ENCODE peak calls at places on chromosomes 5 and 9, in six cellular contexts. D is skeletal muscle cell, Z is GM20000, U is T follicular helper cell, N is HS-5, P is GM23338. C is an unnamed sample.

GRCh38 chr5:31854181-31854624 is 215.3 kb downstream of the PDZD2 start:
- DNase-seq in D (peak), Z (no peak), U (no peak), N (peak), P (peak), C (no peak)

GRCh38 chr5:54450542-54450941 is 5.0 kb upstream of the HSPB3 start:
- DNase-seq in D (no peak), Z (no peak), U (no peak), N (no peak), P (peak), C (no peak)

GRCh38 chr5:150506571-150507282 is 1.2 kb upstream of the NDST1 start:
- DNase-seq in D (no peak), Z (no peak), U (no peak), N (no peak), P (no peak), C (no peak)

GRCh38 chr5:107887181-107887580 is 216.4 kb upstream of the EFNA5 start:
- DNase-seq in D (no peak), Z (no peak), U (no peak), N (no peak), P (no peak), C (no peak)

GRCh38 chr5:94017579-94017978 is 276.2 kb upstream of the POU5F2 start:
- DNase-seq in D (no peak), Z (no peak), U (no peak), N (no peak), P (no peak), C (no peak)

GRCh38 chr9:121699271-121700164 is 48.1 kb downstream of the DAB2IP start:
- DNase-seq in D (no peak), Z (peak), U (no peak), N (no peak), P (peak), C (no peak)

GRCh38 chr5:177992466-177992865 is 3.6 kb downstream of the PROP1 start:
- DNase-seq in D (no peak), Z (no peak), U (no peak), N (no peak), P (no peak), C (no peak)

GRCh38 chr9:83196946-83197345 is 134.0 kb upstream of the RASEF start:
- DNase-seq in D (no peak), Z (no peak), U (no peak), N (no peak), P (no peak), C (no peak)

GRCh38 chr5:11619339-11620028 is 284.8 kb downstream of the CTNND2 start:
- DNase-seq in D (no peak), Z (no peak), U (no peak), N (peak), P (peak), C (no peak)

GRCh38 chr5:90866333-90866732 is 307.7 kb downstream of the ADGRV1 start:
- DNase-seq in D (no peak), Z (peak), U (no peak), N (no peak), P (peak), C (peak)

GRCh38 chr5:87339986-87340385 is 72.3 kb downstream of the RASA1 start:
- DNase-seq in D (no peak), Z (no peak), U (no peak), N (no peak), P (no peak), C (no peak)

GRCh38 chr5:176727528-176727900 is 80.2 kb downstream of the TSPAN17 start:
- DNase-seq in D (no peak), Z (no peak), U (no peak), N (no peak), P (no peak), C (no peak)

GRCh38 chr5:106956901-106957300 is 713.8 kb downstream of the EFNA5 start:
- DNase-seq in D (no peak), Z (no peak), U (no peak), N (no peak), P (no peak), C (no peak)

GRCh38 chr5:178153530-178154340 is at the start of gene NHP2:
- DNase-seq in D (peak), Z (peak), U (peak), N (peak), P (peak), C (peak)

GRCh38 chr9:21579743-21580142 is 97.6 kb upstream of the IFNE start:
- DNase-seq in D (no peak), Z (no peak), U (no peak), N (no peak), P (no peak), C (no peak)

GRCh38 chr9:95316274-95316673 is 1.2 kb downstream of the FANCC start:
- DNase-seq in D (no peak), Z (no peak), U (no peak), N (no peak), P (no peak), C (no peak)

GRCh38 chr9:113579270-113580040 is 115.9 kb downstream of the RGS3 start:
- DNase-seq in D (no peak), Z (peak), U (no peak), N (peak), P (no peak), C (peak)

GRCh38 chr5:50655810-50656205 is 10.6 kb upstream of the PARP8 start:
- DNase-seq in D (no peak), Z (no peak), U (no peak), N (no peak), P (no peak), C (no peak)

GRCh38 chr9:128113526-128114325 is 13.8 kb downstream of the PTGES2 start:
- DNase-seq in D (no peak), Z (no peak), U (no peak), N (no peak), P (no peak), C (no peak)

GRCh38 chr9:84839538-84839937 is 170.0 kb downstream of the NTRK2 start:
- DNase-seq in D (no peak), Z (no peak), U (no peak), N (no peak), P (no peak), C (no peak)

GRCh38 chr9:124812401-124813016 is 35.6 kb downstream of the OLFML2A start:
- DNase-seq in D (peak), Z (no peak), U (no peak), N (peak), P (no peak), C (no peak)

GRCh38 chr5:60843693-60844428 is at the start of gene ELOVL7:
- DNase-seq in D (no peak), Z (peak), U (no peak), N (no peak), P (peak), C (no peak)

GRCh38 chr5:10485142-10485795 is 43.6 kb downstream of the ROPN1L start:
- DNase-seq in D (peak), Z (no peak), U (no peak), N (no peak), P (peak), C (no peak)

GRCh38 chr9:88791105-88791805 is 200.0 kb upstream of the S1PR3 start:
- DNase-seq in D (peak), Z (no peak), U (no peak), N (no peak), P (no peak), C (no peak)

GRCh38 chr9:7320139-7320538 is 479.4 kb downstream of the DMAC1 start:
- DNase-seq in D (peak), Z (no peak), U (no peak), N (peak), P (no peak), C (no peak)

GRCh38 chr9:83489961-83490360 is 48.2 kb downstream of the FRMD3 start:
- DNase-seq in D (no peak), Z (no peak), U (no peak), N (no peak), P (no peak), C (no peak)

GRCh38 chr9:123669355-123669754 is 260.6 kb downstream of the DENND1A start:
- DNase-seq in D (no peak), Z (no peak), U (no peak), N (no peak), P (no peak), C (no peak)

GRCh38 chr9:134491856-134492255 is 149.7 kb upstream of the COL5A1 start:
- DNase-seq in D (no peak), Z (no peak), U (no peak), N (no peak), P (no peak), C (no peak)

GRCh38 chr9:70511858-70512257 is 97.4 kb upstream of the KLF9 start:
- DNase-seq in D (no peak), Z (no peak), U (no peak), N (no peak), P (no peak), C (no peak)

GRCh38 chr9:96068511-96068910 is 193.0 kb downstream of the ERCC6L2 start:
- DNase-seq in D (no peak), Z (no peak), U (no peak), N (no peak), P (no peak), C (no peak)

GRCh38 chr5:133519191-133519590 is 93.2 kb downstream of the FSTL4 start:
- DNase-seq in D (no peak), Z (no peak), U (no peak), N (no peak), P (no peak), C (no peak)

GRCh38 chr5:32586251-32586642 is 890 bp downstream of the SUB1 start:
- DNase-seq in D (no peak), Z (peak), U (no peak), N (no peak), P (no peak), C (no peak)

GRCh38 chr5:139841549-139841948 is 45.9 kb downstream of the PSD2 start:
- DNase-seq in D (no peak), Z (no peak), U (no peak), N (no peak), P (no peak), C (no peak)

C was measured in central memory CD4-positive, alpha-beta T cell.